ENCODE peak calls at places on chromosome 3, in eight cellular contexts. One of them, this sample, is unnamed.

GRCh38 chr3:129827765-129828164 is 65.7 kb downstream of the TMCC1 start:
- DNase-seq in effector memory CD8-positive, alpha-beta T cell: peak
- DNase-seq in right cardiac atrium: no peak
- DNase-seq in body of pancreas: no peak
- DNase-seq in activated naive CD4-positive, alpha-beta T cell treated with anti-CD3 and anti-CD28 coated beads, Interleukin-2, amount 10 ng/mL, durations not matched to agents 7 days and 5 days: peak
- DNase-seq in frontal cortex: no peak
- DNase-seq in NCI-H1092: no peak
- DNase-seq in cardiac muscle cell: no peak
- DNase-seq in this sample: peak

GRCh38 chr3:57030711-57031110 is 29.8 kb upstream of the SPATA12 start:
- DNase-seq in right cardiac atrium: no peak
- DNase-seq in frontal cortex: no peak
- DNase-seq in cardiac muscle cell: no peak
- DNase-seq in body of pancreas: no peak
- DNase-seq in activated naive CD4-positive, alpha-beta T cell treated with anti-CD3 and anti-CD28 coated beads, Interleukin-2, amount 10 ng/mL, durations not matched to agents 7 days and 5 days: no peak
- DNase-seq in effector memory CD8-positive, alpha-beta T cell: no peak
- DNase-seq in NCI-H1092: no peak
- DNase-seq in this sample: no peak

GRCh38 chr3:112013058-112013783 is 14.5 kb downstream of the TAGLN3 start:
- DNase-seq in cardiac muscle cell: peak
- DNase-seq in right cardiac atrium: peak
- DNase-seq in frontal cortex: peak
- DNase-seq in effector memory CD8-positive, alpha-beta T cell: peak
- DNase-seq in activated naive CD4-positive, alpha-beta T cell treated with anti-CD3 and anti-CD28 coated beads, Interleukin-2, amount 10 ng/mL, durations not matched to agents 7 days and 5 days: peak
- DNase-seq in NCI-H1092: no peak
- DNase-seq in body of pancreas: peak
- DNase-seq in this sample: peak

GRCh38 chr3:164912916-164913315 is 165.4 kb downstream of the SI start:
- DNase-seq in effector memory CD8-positive, alpha-beta T cell: no peak
- DNase-seq in body of pancreas: no peak
- DNase-seq in activated naive CD4-positive, alpha-beta T cell treated with anti-CD3 and anti-CD28 coated beads, Interleukin-2, amount 10 ng/mL, durations not matched to agents 7 days and 5 days: no peak
- DNase-seq in frontal cortex: no peak
- DNase-seq in cardiac muscle cell: no peak
- DNase-seq in NCI-H1092: no peak
- DNase-seq in right cardiac atrium: no peak
- DNase-seq in this sample: no peak

GRCh38 chr3:152657002-152657400 is 177.9 kb upstream of the P2RY1 start:
- DNase-seq in body of pancreas: no peak
- DNase-seq in cardiac muscle cell: no peak
- DNase-seq in effector memory CD8-positive, alpha-beta T cell: no peak
- DNase-seq in frontal cortex: no peak
- DNase-seq in activated naive CD4-positive, alpha-beta T cell treated with anti-CD3 and anti-CD28 coated beads, Interleukin-2, amount 10 ng/mL, durations not matched to agents 7 days and 5 days: no peak
- DNase-seq in NCI-H1092: no peak
- DNase-seq in right cardiac atrium: no peak
- DNase-seq in this sample: no peak

GRCh38 chr3:143977326-143978262 is 6.0 kb downstream of the DIPK2A start:
- DNase-seq in frontal cortex: no peak
- DNase-seq in cardiac muscle cell: no peak
- DNase-seq in effector memory CD8-positive, alpha-beta T cell: no peak
- DNase-seq in body of pancreas: no peak
- DNase-seq in NCI-H1092: no peak
- DNase-seq in activated naive CD4-positive, alpha-beta T cell treated with anti-CD3 and anti-CD28 coated beads, Interleukin-2, amount 10 ng/mL, durations not matched to agents 7 days and 5 days: no peak
- DNase-seq in right cardiac atrium: no peak
- DNase-seq in this sample: no peak

GRCh38 chr3:97793415-97794019 is 28.3 kb upstream of the CRYBG3 start:
- DNase-seq in body of pancreas: no peak
- DNase-seq in NCI-H1092: peak
- DNase-seq in activated naive CD4-positive, alpha-beta T cell treated with anti-CD3 and anti-CD28 coated beads, Interleukin-2, amount 10 ng/mL, durations not matched to agents 7 days and 5 days: no peak
- DNase-seq in effector memory CD8-positive, alpha-beta T cell: peak
- DNase-seq in cardiac muscle cell: peak
- DNase-seq in right cardiac atrium: no peak
- DNase-seq in frontal cortex: peak
- DNase-seq in this sample: peak

GRCh38 chr3:69011331-69011730 is 2.2 kb downstream of the EOGT start:
- DNase-seq in body of pancreas: no peak
- DNase-seq in cardiac muscle cell: no peak
- DNase-seq in frontal cortex: no peak
- DNase-seq in NCI-H1092: no peak
- DNase-seq in right cardiac atrium: no peak
- DNase-seq in activated naive CD4-positive, alpha-beta T cell treated with anti-CD3 and anti-CD28 coated beads, Interleukin-2, amount 10 ng/mL, durations not matched to agents 7 days and 5 days: no peak
- DNase-seq in effector memory CD8-positive, alpha-beta T cell: no peak
- DNase-seq in this sample: no peak

GRCh38 chr3:179551383-179551782 is 11.3 kb upstream of the ACTL6A start:
- DNase-seq in cardiac muscle cell: no peak
- DNase-seq in effector memory CD8-positive, alpha-beta T cell: no peak
- DNase-seq in activated naive CD4-positive, alpha-beta T cell treated with anti-CD3 and anti-CD28 coated beads, Interleukin-2, amount 10 ng/mL, durations not matched to agents 7 days and 5 days: no peak
- DNase-seq in body of pancreas: no peak
- DNase-seq in right cardiac atrium: no peak
- DNase-seq in NCI-H1092: no peak
- DNase-seq in frontal cortex: no peak
- DNase-seq in this sample: no peak

GRCh38 chr3:85626662-85627061 is 667.9 kb downstream of the CADM2 start:
- DNase-seq in NCI-H1092: no peak
- DNase-seq in right cardiac atrium: no peak
- DNase-seq in body of pancreas: no peak
- DNase-seq in frontal cortex: no peak
- DNase-seq in effector memory CD8-positive, alpha-beta T cell: no peak
- DNase-seq in activated naive CD4-positive, alpha-beta T cell treated with anti-CD3 and anti-CD28 coated beads, Interleukin-2, amount 10 ng/mL, durations not matched to agents 7 days and 5 days: no peak
- DNase-seq in cardiac muscle cell: no peak
- DNase-seq in this sample: no peak

GRCh38 chr3:129593595-129594339 is 12.7 kb downstream of the PLXND1 start:
- DNase-seq in activated naive CD4-positive, alpha-beta T cell treated with anti-CD3 and anti-CD28 coated beads, Interleukin-2, amount 10 ng/mL, durations not matched to agents 7 days and 5 days: peak
- DNase-seq in right cardiac atrium: no peak
- DNase-seq in NCI-H1092: peak
- DNase-seq in frontal cortex: no peak
- DNase-seq in effector memory CD8-positive, alpha-beta T cell: peak
- DNase-seq in cardiac muscle cell: no peak
- DNase-seq in body of pancreas: peak
- DNase-seq in this sample: peak

GRCh38 chr3:40713795-40714194 is 189.0 kb downstream of the ZNF621 start:
- DNase-seq in right cardiac atrium: no peak
- DNase-seq in effector memory CD8-positive, alpha-beta T cell: no peak
- DNase-seq in frontal cortex: no peak
- DNase-seq in cardiac muscle cell: no peak
- DNase-seq in activated naive CD4-positive, alpha-beta T cell treated with anti-CD3 and anti-CD28 coated beads, Interleukin-2, amount 10 ng/mL, durations not matched to agents 7 days and 5 days: no peak
- DNase-seq in NCI-H1092: no peak
- DNase-seq in body of pancreas: no peak
- DNase-seq in this sample: no peak

GRCh38 chr3:165395188-165395587 is 199.0 kb upstream of the SLITRK3 start:
- DNase-seq in effector memory CD8-positive, alpha-beta T cell: no peak
- DNase-seq in activated naive CD4-positive, alpha-beta T cell treated with anti-CD3 and anti-CD28 coated beads, Interleukin-2, amount 10 ng/mL, durations not matched to agents 7 days and 5 days: no peak
- DNase-seq in cardiac muscle cell: no peak
- DNase-seq in frontal cortex: no peak
- DNase-seq in body of pancreas: no peak
- DNase-seq in right cardiac atrium: no peak
- DNase-seq in NCI-H1092: no peak
- DNase-seq in this sample: no peak

GRCh38 chr3:98855811-98856400 is 45.6 kb downstream of the DCBLD2 start:
- DNase-seq in frontal cortex: peak
- DNase-seq in body of pancreas: no peak
- DNase-seq in right cardiac atrium: no peak
- DNase-seq in NCI-H1092: no peak
- DNase-seq in activated naive CD4-positive, alpha-beta T cell treated with anti-CD3 and anti-CD28 coated beads, Interleukin-2, amount 10 ng/mL, durations not matched to agents 7 days and 5 days: no peak
- DNase-seq in cardiac muscle cell: no peak
- DNase-seq in effector memory CD8-positive, alpha-beta T cell: no peak
- DNase-seq in this sample: no peak

GRCh38 chr3:173396191-173397041 is 1.1 kb upstream of the NLGN1 start:
- DNase-seq in activated naive CD4-positive, alpha-beta T cell treated with anti-CD3 and anti-CD28 coated beads, Interleukin-2, amount 10 ng/mL, durations not matched to agents 7 days and 5 days: no peak
- DNase-seq in cardiac muscle cell: peak
- DNase-seq in effector memory CD8-positive, alpha-beta T cell: no peak
- DNase-seq in right cardiac atrium: no peak
- DNase-seq in frontal cortex: peak
- DNase-seq in body of pancreas: no peak
- DNase-seq in NCI-H1092: peak
- DNase-seq in this sample: no peak